ENCODE peak calls at places on chromosomes 7 and 10, in ten cellular contexts. V is RWPE1; L is mesendoderm; B is CD8-positive, alpha-beta memory T cell; R is neuronal stem cell; O is sigmoid colon; S is uterus; A is right lobe of liver; I is aorta; U is OCI-LY7. X is an unnamed sample.

GRCh38 chr7:139741813-139742344 is 35.9 kb downstream of the HIPK2 start:
- DNase-seq in R (no peak), V (no peak), I (no peak), U (no peak), O (no peak), A (no peak), L (no peak), B (no peak), S (no peak), X (no peak)

GRCh38 chr10:86644412-86645110 is 9.8 kb upstream of the OPN4 start:
- DNase-seq in I (no peak), U (peak), L (peak), O (no peak), A (no peak), R (no peak), V (no peak), B (no peak), S (no peak), X (no peak)

GRCh38 chr7:140726304-140726703 is 29.8 kb downstream of the NDUFB2 start:
- DNase-seq in O (no peak), R (no peak), A (no peak), S (no peak), B (no peak), U (peak), L (peak), I (no peak), V (no peak), X (no peak)

GRCh38 chr7:28629216-28629848 is 217.0 kb downstream of the CREB5 start:
- DNase-seq in O (peak), S (peak), I (no peak), L (no peak), R (no peak), V (no peak), U (no peak), A (no peak), B (no peak), X (no peak)

GRCh38 chr10:16891375-16892313 is 74.4 kb upstream of the RSU1 start:
- DNase-seq in V (peak), O (peak), U (no peak), S (peak), B (peak), L (peak), A (no peak), R (peak), I (peak), X (peak)

GRCh38 chr7:102047167-102047566 is 229.7 kb downstream of the CUX1 start:
- DNase-seq in B (no peak), S (no peak), I (no peak), L (no peak), R (no peak), A (no peak), O (no peak), U (no peak), V (no peak), X (no peak)

GRCh38 chr10:65234261-65234660 is 1691.6 kb upstream of the LRRTM3 start:
- DNase-seq in R (no peak), U (no peak), B (no peak), O (no peak), I (no peak), V (no peak), A (no peak), L (no peak), S (no peak), X (no peak)

GRCh38 chr7:92245487-92246362 is at the start of the genes ANKIB1 and KRIT1:
- DNase-seq in B (peak), R (peak), O (peak), I (peak), S (peak), A (peak), V (peak), L (peak), U (peak), X (no peak)

GRCh38 chr10:60093317-60093716 is 187.0 kb upstream of the CCDC6 start:
- DNase-seq in R (no peak), V (no peak), S (no peak), L (no peak), A (no peak), O (no peak), B (no peak), U (no peak), I (no peak), X (no peak)

GRCh38 chr7:151201344-151201743 is 8.9 kb downstream of the H2BK1 start:
- DNase-seq in I (no peak), U (no peak), B (no peak), V (no peak), R (no peak), S (no peak), O (no peak), L (no peak), A (no peak), X (no peak)

GRCh38 chr7:41693150-41693997 is 9.5 kb downstream of the INHBA start:
- DNase-seq in R (no peak), A (no peak), L (no peak), S (no peak), I (peak), O (no peak), B (no peak), V (no peak), U (no peak), X (no peak)

GRCh38 chr10:98636921-98637329 is 190.2 kb upstream of the HPS1 start:
- DNase-seq in V (no peak), B (no peak), S (no peak), O (no peak), I (no peak), L (no peak), R (no peak), A (no peak), U (no peak), X (peak)

GRCh38 chr7:142784096-142784495 is 13.3 kb downstream of the PRSS2 start:
- DNase-seq in A (no peak), R (no peak), L (peak), I (no peak), B (no peak), U (peak), O (peak), S (no peak), V (no peak), X (no peak)

GRCh38 chr10:101067356-101068083 is 5.7 kb downstream of the KAZALD1 start:
- DNase-seq in B (peak), I (peak), V (peak), A (no peak), U (peak), O (peak), L (peak), R (peak), S (peak), X (no peak)

GRCh38 chr7:333399-333776 is 43.4 kb downstream of the FOXL3 start:
- DNase-seq in R (peak), U (no peak), O (peak), L (no peak), V (peak), B (peak), A (no peak), S (peak), I (peak), X (no peak)

GRCh38 chr7:128814496-128814895 is 15.7 kb upstream of the FLNC start:
- DNase-seq in B (no peak), A (no peak), V (no peak), L (no peak), I (no peak), S (no peak), U (no peak), R (no peak), O (no peak), X (no peak)

DNA sequence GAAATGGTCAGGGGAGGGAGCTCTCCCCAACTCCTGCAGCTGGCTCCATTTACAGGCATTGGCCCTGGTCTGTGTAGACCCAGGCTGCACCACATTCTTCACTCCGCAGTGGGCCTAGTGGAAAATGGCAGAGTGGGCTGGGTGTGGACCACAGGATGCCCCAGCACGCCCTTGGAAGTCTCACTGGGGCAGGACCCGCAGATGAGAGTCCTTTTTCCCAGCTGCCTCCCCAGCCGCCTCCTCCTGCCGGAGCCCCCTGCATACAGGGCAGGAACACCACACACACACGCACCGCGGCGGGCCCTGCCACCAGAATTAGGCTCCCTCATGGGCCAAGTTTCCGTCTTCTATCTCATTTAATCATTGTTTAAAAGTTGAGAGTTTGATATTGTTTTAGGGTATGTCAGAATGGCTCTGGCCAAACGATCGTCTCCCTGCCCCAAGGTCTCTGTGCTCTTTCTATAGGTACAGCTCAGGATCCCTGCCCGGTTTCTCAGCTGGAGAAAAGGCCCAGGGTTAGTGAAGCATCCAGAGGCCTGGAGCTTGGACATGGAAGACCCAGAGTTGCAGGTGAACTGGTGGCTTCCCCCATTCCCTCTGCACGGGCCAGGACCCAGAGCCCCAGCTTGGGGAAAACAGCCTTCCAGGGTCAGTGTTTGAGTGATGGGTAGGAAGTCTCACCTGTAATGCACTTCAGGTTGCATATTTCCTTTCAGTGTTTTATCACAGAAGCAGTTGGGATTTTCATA is 42.0 kb downstream of the ZNF467 start:
- DNase-seq in O (peak), R (no peak), L (no peak), S (no peak), I (peak), A (no peak), B (no peak), U (no peak), V (no peak), X (no peak)
- H3K27ac ChIP-seq in O (no peak), R (no peak), L (no peak), S (no peak), I (no peak), A (no peak), B (no peak), U (no peak), V (no peak), X (no peak)

GRCh38 chr7:74464931-74465906 is 11.5 kb downstream of the GTF2IRD1 start:
- DNase-seq in L (no peak), B (no peak), R (no peak), I (no peak), V (no peak), S (no peak), A (no peak), U (peak), O (no peak), X (no peak)
- H3K27ac ChIP-seq in L (no peak), B (no peak), R (no peak), I (no peak), V (peak), S (no peak), A (no peak), U (no peak), O (peak), X (peak)

GRCh38 chr10:97601268-97602215 is 12.0 kb downstream of the C10orf62 start:
- DNase-seq in O (no peak), R (no peak), L (no peak), S (no peak), B (no peak), I (no peak), U (no peak), V (no peak), A (peak), X (no peak)
- H3K27ac ChIP-seq in O (no peak), R (no peak), L (no peak), S (no peak), B (no peak), I (no peak), U (no peak), V (no peak), A (no peak), X (no peak)

GRCh38 chr10:51910189-51910588 is 210.8 kb upstream of the CSTF2T start:
- DNase-seq in O (no peak), L (peak), I (no peak), U (no peak), R (no peak), A (no peak), B (no peak), S (no peak), V (no peak), X (no peak)
- H3K27ac ChIP-seq in O (peak), L (no peak), I (no peak), U (no peak), R (no peak), A (no peak), B (no peak), S (peak), V (no peak), X (no peak)

X was measured in epithelial cell of prostate.